ENCODE peak calls at places on chromosomes 6 and 20, in ten cellular contexts. O is Right ventricle myocardium superior; H is stimulated activated CD4-positive, alpha-beta T cell treated with anti-CD3 and anti-CD28 coated beads, Interleukin-15, amount 100 ng/mL, for 1 hour; M is NCI-H345; D is RPMI7951; Y is dorsolateral prefrontal cortex; Q is activated CD4-positive, alpha-beta T cell treated with anti-CD3 and anti-CD28 coated beads for 24 hours; G is stimulated activated CD8-positive, alpha-beta memory T cell treated with anti-CD3 and anti-CD28 coated beads, Interleukin-4, amount 100 ng/mL, for 48 hours; N is Ammon's horn; K is body of pancreas. X is an unnamed sample.
A peak's percentile ranks its signal among the peaks of the same experiment; 100 is the strongest.

GRCh38 chr20:53914861-53915458 is 155.4 kb downstream of the BCAS1 start:
- DNase-seq in O (no peak), H (no peak), M (no peak), D (no peak), Y (no peak), Q (no peak), G (no peak), N (peak; percentile 33), K (no peak), X (no peak)

GRCh38 chr6:40778186-40778585 is 191.0 kb upstream of the LRFN2 start:
- DNase-seq in O (no peak), H (no peak), M (no peak), D (peak; percentile 35), Y (no peak), Q (no peak), G (no peak), N (no peak), K (no peak), X (no peak)

GRCh38 chr6:148711833-148712653 is 34.8 kb upstream of the UST start:
- DNase-seq in O (no peak), H (no peak), M (no peak), D (no peak), Y (no peak), Q (no peak), G (no peak), N (no peak), K (no peak), X (no peak)

GRCh38 chr6:121830759-121831158 is 395.3 kb downstream of the GJA1 start:
- DNase-seq in O (no peak), H (no peak), M (no peak), D (no peak), Y (no peak), Q (no peak), G (no peak), N (no peak), K (no peak), X (no peak)

GRCh38 chr20:38304845-38305447 is 990 bp downstream of the BPI start:
- DNase-seq in O (peak; percentile 65), H (no peak), M (no peak), D (peak; percentile 46), Y (no peak), Q (peak; percentile 9), G (peak; percentile 58), N (peak; percentile 35), K (no peak), X (peak; percentile 76)

GRCh38 chr6:72218125-72218524 is 331.8 kb downstream of the RIMS1 start:
- DNase-seq in O (no peak), H (no peak), M (peak; percentile 32), D (no peak), Y (peak; percentile 35), Q (no peak), G (no peak), N (peak; percentile 22), K (peak; percentile 54), X (no peak)

GRCh38 chr6:21937466-21937865 is 343.9 kb downstream of the SOX4 start:
- DNase-seq in O (no peak), H (no peak), M (no peak), D (no peak), Y (no peak), Q (no peak), G (no peak), N (no peak), K (no peak), X (no peak)

GRCh38 chr20:15475483-15475882 is 1097.8 kb downstream of the KIF16B start:
- DNase-seq in O (peak; percentile 61), H (no peak), M (peak; percentile 90), D (peak; percentile 37), Y (peak; percentile 38), Q (no peak), G (no peak), N (peak; percentile 19), K (peak; percentile 27), X (peak; percentile 49)

GRCh38 chr6:3454206-3455016 is 2.4 kb downstream of the SLC22A23 start:
- DNase-seq in O (no peak), H (no peak), M (no peak), D (no peak), Y (no peak), Q (no peak), G (no peak), N (no peak), K (no peak), X (no peak)

GRCh38 chr20:63696628-63697356 is at the start of gene TNFRSF6B:
- DNase-seq in O (peak; percentile 38), H (no peak), M (no peak), D (no peak), Y (no peak), Q (no peak), G (peak; percentile 52), N (no peak), K (peak; percentile 19), X (no peak)

GRCh38 chr6:100305237-100305869 is 159.4 kb downstream of the SIM1 start:
- DNase-seq in O (no peak), H (no peak), M (no peak), D (no peak), Y (no peak), Q (no peak), G (no peak), N (no peak), K (no peak), X (no peak)

GRCh38 chr6:88629838-88630462 is 333.5 kb downstream of the RNGTT start:
- DNase-seq in O (no peak), H (no peak), M (no peak), D (peak; percentile 3), Y (peak; percentile 34), Q (no peak), G (no peak), N (no peak), K (no peak), X (no peak)

GRCh38 chr6:126919947-126920346 is 198.5 kb upstream of the RSPO3 start:
- DNase-seq in O (no peak), H (no peak), M (no peak), D (peak; percentile 35), Y (no peak), Q (no peak), G (no peak), N (no peak), K (no peak), X (no peak)

GRCh38 chr20:53706511-53707031 is 112.9 kb upstream of the ZNF217 start:
- DNase-seq in O (no peak), H (no peak), M (no peak), D (peak; percentile 39), Y (no peak), Q (no peak), G (peak; percentile 47), N (no peak), K (no peak), X (no peak)

GRCh38 chr6:149766156-149766768 is 16.7 kb downstream of the PCMT1 start:
- DNase-seq in O (no peak), H (no peak), M (no peak), D (peak; percentile 71), Y (no peak), Q (no peak), G (no peak), N (no peak), K (no peak), X (no peak)

GRCh38 chr20:19249515-19249914 is 37.1 kb downstream of the SLC24A3 start:
- DNase-seq in O (no peak), H (no peak), M (no peak), D (peak; percentile 92), Y (no peak), Q (no peak), G (no peak), N (no peak), K (no peak), X (no peak)

GRCh38 chr6:28769626-28770402 is 154.0 kb downstream of the TRIM27 start:
- DNase-seq in O (no peak), H (no peak), M (no peak), D (peak; percentile 67), Y (no peak), Q (no peak), G (no peak), N (no peak), K (no peak), X (no peak)

GRCh38 chr6:14759976-14760672 is 485.7 kb upstream of the JARID2 start:
- DNase-seq in O (no peak), H (no peak), M (no peak), D (no peak), Y (no peak), Q (no peak), G (no peak), N (no peak), K (no peak), X (no peak)

GRCh38 chr6:50021894-50022293 is at the start of gene DEFB110:
- DNase-seq in O (no peak), H (no peak), M (no peak), D (no peak), Y (no peak), Q (no peak), G (no peak), N (no peak), K (no peak), X (no peak)

GRCh38 chr6:129685640-129686031 is 24.3 kb downstream of the ARHGAP18 start:
- DNase-seq in O (no peak), H (no peak), M (no peak), D (no peak), Y (no peak), Q (no peak), G (no peak), N (no peak), K (no peak), X (no peak)

GRCh38 chr6:87907521-87907920 is 140.1 kb upstream of the SPACA1 start:
- DNase-seq in O (no peak), H (no peak), M (no peak), D (peak; percentile 61), Y (no peak), Q (no peak), G (no peak), N (no peak), K (no peak), X (no peak)

GRCh38 chr6:152121910-152122309 is 314.4 kb downstream of the ESR1 start:
- DNase-seq in O (peak; percentile 64), H (no peak), M (no peak), D (no peak), Y (no peak), Q (no peak), G (no peak), N (no peak), K (no peak), X (no peak)

GRCh38 chr6:154258064-154258757 is 98.4 kb downstream of the IPCEF1 start:
- DNase-seq in O (no peak), H (no peak), M (no peak), D (peak; percentile 26), Y (no peak), Q (no peak), G (no peak), N (peak; percentile 62), K (no peak), X (no peak)

GRCh38 chr6:108562503-108562993 is 1.8 kb downstream of the FOXO3 start:
- DNase-seq in O (peak; percentile 69), H (no peak), M (peak; percentile 13), D (peak; percentile 50), Y (peak; percentile 53), Q (no peak), G (no peak), N (peak; percentile 71), K (peak; percentile 78), X (peak; percentile 80)

GRCh38 chr6:110703906-110704594 is 111.2 kb downstream of the CDK19 start:
- DNase-seq in O (no peak), H (no peak), M (no peak), D (no peak), Y (no peak), Q (no peak), G (no peak), N (no peak), K (no peak), X (no peak)

GRCh38 chr20:34709044-34709835 is 5.1 kb downstream of the TP53INP2 start:
- DNase-seq in O (peak; percentile 93), H (peak; percentile 66), M (peak; percentile 86), D (peak; percentile 94), Y (peak; percentile 73), Q (peak; percentile 72), G (peak; percentile 93), N (peak; percentile 83), K (peak; percentile 79), X (peak; percentile 89)

GRCh38 chr6:48765352-48765961 is 654.5 kb upstream of the PTCHD4 start:
- DNase-seq in O (no peak), H (no peak), M (peak; percentile 50), D (peak; percentile 74), Y (peak; percentile 42), Q (no peak), G (no peak), N (peak; percentile 53), K (no peak), X (no peak)

GRCh38 chr20:55160022-55160421 is 684.6 kb downstream of the DOK5 start:
- DNase-seq in O (no peak), H (no peak), M (no peak), D (peak; percentile 29), Y (no peak), Q (no peak), G (no peak), N (no peak), K (no peak), X (no peak)